ENCODE peak calls at places on chromosomes 6 and 20, in seven cellular contexts. F is mammary epithelial cell, Y is keratinocyte, I is PC-3, K is GM23248, X is H1, P is neural progenitor cell. N is an unnamed sample.

GRCh38 chr6:50853924-50854323 is 35.3 kb downstream of the TFAP2B start:
- DNase-seq in F (no peak), X (no peak), P (no peak), Y (no peak), K (no peak), I (no peak), N (no peak)

GRCh38 chr20:8790442-8791074 is 278.3 kb upstream of the PLCB4 start:
- DNase-seq in K (peak; percentile 64), P (peak; percentile 58), X (no peak), Y (no peak), I (peak; percentile 81), F (peak; percentile 13), N (peak; percentile 45)

GRCh38 chr6:43768983-43769525 is 957 bp upstream of the VEGFA start:
- DNase-seq in P (peak; percentile 29), F (no peak), K (peak; percentile 92), Y (no peak), I (no peak), X (no peak), N (peak; percentile 86)

GRCh38 chr6:63904844-63905243 is 269.2 kb downstream of the PHF3 start:
- DNase-seq in X (no peak), I (peak; percentile 53), Y (no peak), F (peak; percentile 70), P (no peak), K (peak; percentile 85), N (peak; percentile 66)

GRCh38 chr6:150263765-150264415 is 104.9 kb upstream of the IYD start:
- DNase-seq in P (no peak), F (no peak), K (no peak), I (no peak), Y (no peak), X (no peak), N (no peak)

GRCh38 chr6:6002809-6003333 is 3.9 kb downstream of the NRN1 start:
- DNase-seq in F (no peak), X (no peak), Y (no peak), I (no peak), P (peak; percentile 34), K (no peak), N (no peak)

GRCh38 chr6:12473494-12473893 is 183.3 kb downstream of the EDN1 start:
- DNase-seq in X (no peak), K (no peak), F (no peak), I (no peak), Y (no peak), P (peak; percentile 16), N (no peak)

GRCh38 chr20:8248051-8248450 is 116.0 kb downstream of the PLCB1 start:
- DNase-seq in F (no peak), K (no peak), I (no peak), X (no peak), P (no peak), Y (no peak), N (no peak)

GRCh38 chr20:45313943-45314342 is 5.8 kb upstream of the MATN4 start:
- DNase-seq in Y (no peak), I (no peak), X (no peak), K (no peak), P (no peak), F (no peak), N (no peak)

GRCh38 chr6:29517728-29518440 is 30.1 kb upstream of the MAS1L start:
- DNase-seq in I (no peak), X (no peak), P (no peak), K (no peak), Y (no peak), F (no peak), N (no peak)

GRCh38 chr6:137024172-137024990 is 20.4 kb downstream of the IL20RA start:
- DNase-seq in P (no peak), K (no peak), I (peak; percentile 84), X (no peak), F (peak; percentile 33), Y (no peak), N (no peak)

GRCh38 chr20:54108817-54109216 is 38.4 kb upstream of the BCAS1 start:
- DNase-seq in K (no peak), F (no peak), P (no peak), Y (no peak), X (no peak), I (no peak), N (no peak)

GRCh38 chr20:25511183-25511582 is 74.1 kb downstream of the NINL start:
- DNase-seq in P (no peak), F (no peak), I (no peak), Y (no peak), K (no peak), X (no peak), N (no peak)

GRCh38 chr6:72642435-72642834 is 20.6 kb downstream of the KCNQ5 start:
- DNase-seq in P (no peak), X (no peak), Y (no peak), K (no peak), I (no peak), F (no peak), N (no peak)

GRCh38 chr6:1063671-1064355 is 248.1 kb upstream of the FOXQ1 start:
- DNase-seq in X (no peak), I (peak; percentile 19), F (peak; percentile 51), K (peak; percentile 74), P (no peak), Y (no peak), N (no peak)

GRCh38 chr20:46789339-46789984 is 80.0 kb downstream of the SLC2A10 start:
- DNase-seq in Y (no peak), I (no peak), P (no peak), F (no peak), K (no peak), X (no peak), N (no peak)

GRCh38 chr6:130720076-130720475 is 107.1 kb upstream of the SMLR1 start:
- DNase-seq in K (no peak), P (no peak), I (no peak), Y (no peak), F (peak; percentile 29), X (no peak), N (no peak)

GRCh38 chr20:22744341-22745193 is 160.2 kb upstream of the FOXA2 start:
- DNase-seq in Y (no peak), X (no peak), F (peak; percentile 35), K (no peak), I (peak; percentile 25), P (no peak), N (no peak)

GRCh38 chr6:112203577-112204349 is 50.6 kb downstream of the LAMA4 start:
- DNase-seq in P (no peak), X (no peak), Y (peak; percentile 56), I (peak; percentile 96), K (peak; percentile 94), F (peak; percentile 94), N (peak; percentile 90)

GRCh38 chr20:35008411-35009342 is 53.0 kb downstream of the MYH7B start:
- DNase-seq in F (no peak), X (no peak), P (no peak), I (no peak), Y (no peak), K (peak; percentile 65), N (no peak)

GRCh38 chr6:498795-499231 is 107.3 kb downstream of the IRF4 start:
- DNase-seq in F (no peak), X (no peak), P (no peak), K (no peak), I (no peak), Y (no peak), N (peak; percentile 22)

GRCh38 chr6:99219788-99220187 is 129.7 kb downstream of the FAXC start:
- DNase-seq in K (no peak), F (no peak), I (peak; percentile 30), P (peak; percentile 76), X (peak; percentile 67), Y (no peak), N (no peak)

GRCh38 chr6:3036861-3037469 is 31.3 kb upstream of the RIPK1 start:
- DNase-seq in K (no peak), F (no peak), P (no peak), Y (no peak), X (no peak), I (no peak), N (no peak)
- TF ChIP-seq EZH2 in K (no peak), F (no peak), P (no peak), Y (no peak), X (no peak), I (no peak), N (no peak)

GRCh38 chr6:46610862-46611553 is 41.6 kb downstream of the CYP39A1 start:
- DNase-seq in I (no peak), Y (no peak), K (no peak), F (no peak), X (no peak), P (no peak), N (no peak)
- H3K9ac ChIP-seq in I (no peak overlapping the region), Y (no peak overlapping the region), K (no peak overlapping the region), F (no peak overlapping the region), X (no peak overlapping the region), P (no peak overlapping the region), N (no peak overlapping the region)

GRCh38 chr20:31449511-31450128 is 9.2 kb downstream of the DEFB123 start:
- DNase-seq in Y (no peak), P (no peak), I (no peak), F (no peak), X (no peak), K (no peak), N (no peak)

DNA sequence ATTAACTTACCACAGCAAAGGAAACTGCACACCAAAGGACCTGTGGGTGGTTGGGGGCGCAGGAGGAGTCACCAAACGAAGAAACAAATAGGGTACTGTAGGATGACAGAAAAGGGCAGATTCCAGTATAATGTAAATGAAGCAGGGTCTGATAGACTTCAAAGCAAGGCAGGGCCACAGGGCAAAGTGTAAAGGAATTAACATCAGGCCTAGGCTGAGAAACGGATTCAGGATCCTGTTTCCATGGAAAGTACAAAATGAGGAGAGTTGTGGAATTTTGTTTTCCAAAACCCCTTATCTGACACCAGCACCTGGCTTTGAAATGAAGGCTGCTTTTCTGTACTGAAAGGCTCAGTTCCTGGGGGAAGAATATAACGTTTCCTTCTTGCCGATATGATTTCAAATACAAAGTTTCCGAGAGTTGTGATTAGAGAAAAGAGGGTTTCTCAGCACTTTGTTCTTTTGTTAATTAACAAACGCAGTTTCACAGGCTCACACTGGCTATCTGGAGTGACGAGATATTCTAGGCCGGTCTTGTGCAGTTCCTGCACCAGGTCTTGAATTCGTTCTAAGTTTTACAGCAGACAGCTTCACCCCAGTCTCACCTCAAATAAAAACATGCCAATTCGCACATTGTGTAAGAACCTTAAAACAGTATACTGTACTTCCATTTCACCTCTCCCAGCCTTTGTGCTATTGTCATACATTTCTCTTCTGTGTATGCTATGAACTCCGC is 5.8 kb downstream of the DEFB123 start:
- DNase-seq in X (no peak), Y (no peak), F (no peak), P (no peak), K (no peak), I (no peak), N (no peak)
- H3K9me3 ChIP-seq in X (peaks cover 80% of the 10 kb centered on the region), Y (no peaks in the 10 kb centered on the region), F (no peaks in the 10 kb centered on the region), P (peaks cover 7% of the 10 kb centered on the region), K (no peaks in the 10 kb centered on the region), I (no peaks in the 10 kb centered on the region), N (no peaks in the 10 kb centered on the region)

DNA sequence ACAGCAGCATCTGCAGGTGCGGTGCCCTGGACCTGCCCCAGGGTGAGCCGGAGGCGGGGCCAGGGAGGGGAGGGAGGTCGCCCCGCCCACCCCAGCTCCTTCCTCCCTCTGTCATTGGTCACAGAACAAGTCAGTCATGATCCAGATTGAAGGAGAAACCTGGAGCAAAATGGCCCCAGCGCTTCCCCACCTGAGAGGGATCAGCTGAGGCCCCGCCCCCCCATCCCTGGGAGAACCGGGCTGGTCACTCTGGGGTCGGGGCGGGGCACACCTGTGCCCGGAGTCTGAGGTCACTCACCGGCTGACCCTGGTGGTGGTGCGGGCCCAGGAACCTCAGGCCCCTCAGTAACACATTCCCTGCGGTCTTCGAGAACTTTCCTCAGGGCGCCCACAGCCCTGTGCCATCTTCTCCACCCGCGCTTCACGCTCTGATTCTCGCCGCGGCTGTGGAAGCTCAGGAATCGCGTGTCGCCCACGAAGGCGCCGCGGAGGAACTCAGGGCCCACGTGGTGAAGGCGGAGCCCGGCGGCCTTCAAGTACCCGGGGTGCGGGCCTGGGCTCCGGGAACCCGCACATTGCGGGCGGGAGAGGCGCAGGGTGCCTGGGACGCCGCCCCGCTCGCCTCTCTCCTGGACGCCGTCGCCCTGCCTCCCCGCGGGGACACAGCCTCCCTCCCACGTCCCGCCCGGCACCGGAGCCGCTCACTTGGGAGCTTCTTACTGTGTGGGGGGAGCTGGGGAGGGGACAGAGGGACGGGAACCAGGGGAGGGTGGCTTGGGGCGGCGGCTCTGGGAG is 36.4 kb upstream of the HLA-C start:
- DNase-seq in P (peak; percentile 10), Y (no peak), X (peak; percentile 66), K (peak; percentile 10), I (no peak), F (peak; percentile 24), N (no peak)
- TF ChIP-seq EZH2 in P (no peak), Y (peak; percentile 54), X (no peak), K (no peak), I (no peak), F (no peak), N (no peak)